ENCODE peak calls at places on chromosome 14, in nine cellular contexts. One of them, this sample, is unnamed.

GRCh38 chr14:70333289-70333688 is 26.2 kb downstream of the COX16 start:
- DNase-seq in mucosa of gallbladder: no peak
- DNase-seq in NCI-H1105: no peak
- DNase-seq in HL-60: no peak
- DNase-seq in NCI-H2081: no peak
- DNase-seq in A673: no peak
- DNase-seq in GM18507: no peak
- DNase-seq in SK-N-SH: no peak
- DNase-seq in iris pigment epithelial cell: no peak
- DNase-seq in this sample: no peak

GRCh38 chr14:104304451-104305351 is 166.3 kb downstream of the KIF26A start:
- DNase-seq in mucosa of gallbladder: no peak
- DNase-seq in NCI-H1105: no peak
- DNase-seq in HL-60: no peak
- DNase-seq in NCI-H2081: no peak
- DNase-seq in A673: no peak
- DNase-seq in GM18507: no peak
- DNase-seq in SK-N-SH: no peak
- DNase-seq in iris pigment epithelial cell: no peak
- DNase-seq in this sample: no peak

GRCh38 chr14:60485057-60485599 is 735 bp downstream of the C14orf39 start:
- DNase-seq in mucosa of gallbladder: no peak
- DNase-seq in NCI-H1105: no peak
- DNase-seq in HL-60: no peak
- DNase-seq in NCI-H2081: no peak
- DNase-seq in A673: peak; percentile 26
- DNase-seq in GM18507: no peak
- DNase-seq in SK-N-SH: no peak
- DNase-seq in iris pigment epithelial cell: no peak
- DNase-seq in this sample: no peak

GRCh38 chr14:69355955-69356321 is 42.2 kb downstream of the ERH start:
- DNase-seq in mucosa of gallbladder: no peak
- DNase-seq in NCI-H1105: no peak
- DNase-seq in HL-60: no peak
- DNase-seq in NCI-H2081: no peak
- DNase-seq in A673: no peak
- DNase-seq in GM18507: no peak
- DNase-seq in SK-N-SH: no peak
- DNase-seq in iris pigment epithelial cell: peak; percentile 51
- DNase-seq in this sample: no peak

GRCh38 chr14:55600784-55601561 is 21.0 kb downstream of the KTN1 start:
- DNase-seq in mucosa of gallbladder: no peak
- DNase-seq in NCI-H1105: no peak
- DNase-seq in HL-60: no peak
- DNase-seq in NCI-H2081: no peak
- DNase-seq in A673: peak; percentile 61
- DNase-seq in GM18507: no peak
- DNase-seq in SK-N-SH: no peak
- DNase-seq in iris pigment epithelial cell: peak; percentile 68
- DNase-seq in this sample: no peak

GRCh38 chr14:54653764-54654469 is 87.0 kb downstream of the SAMD4A start:
- DNase-seq in mucosa of gallbladder: no peak
- DNase-seq in NCI-H1105: no peak
- DNase-seq in HL-60: no peak
- DNase-seq in NCI-H2081: no peak
- DNase-seq in A673: no peak
- DNase-seq in GM18507: no peak
- DNase-seq in SK-N-SH: no peak
- DNase-seq in iris pigment epithelial cell: peak; percentile 93
- DNase-seq in this sample: no peak

GRCh38 chr14:23141706-23142467 is 22.8 kb upstream of the CEBPE start:
- DNase-seq in mucosa of gallbladder: peak; percentile 50
- DNase-seq in NCI-H1105: no peak
- DNase-seq in HL-60: no peak
- DNase-seq in NCI-H2081: peak; percentile 41
- DNase-seq in A673: peak; percentile 87
- DNase-seq in GM18507: no peak
- DNase-seq in SK-N-SH: peak; percentile 39
- DNase-seq in iris pigment epithelial cell: peak; percentile 54
- DNase-seq in this sample: no peak

GRCh38 chr14:87133073-87133815 is 859.7 kb downstream of the GALC start:
- DNase-seq in mucosa of gallbladder: no peak
- DNase-seq in NCI-H1105: no peak
- DNase-seq in HL-60: no peak
- DNase-seq in NCI-H2081: no peak
- DNase-seq in A673: peak; percentile 2
- DNase-seq in GM18507: no peak
- DNase-seq in SK-N-SH: no peak
- DNase-seq in iris pigment epithelial cell: peak; percentile 48
- DNase-seq in this sample: no peak

GRCh38 chr14:105087308-105087962 is 22.2 kb upstream of the GPR132 start:
- DNase-seq in mucosa of gallbladder: no peak
- DNase-seq in NCI-H1105: peak; percentile 59
- DNase-seq in HL-60: no peak
- DNase-seq in NCI-H2081: peak; percentile 59
- DNase-seq in A673: peak; percentile 53
- DNase-seq in GM18507: no peak
- DNase-seq in SK-N-SH: peak; percentile 74
- DNase-seq in iris pigment epithelial cell: peak; percentile 82
- DNase-seq in this sample: no peak

GRCh38 chr14:94043111-94043755 is 17.1 kb downstream of the OTUB2 start:
- DNase-seq in mucosa of gallbladder: no peak
- DNase-seq in NCI-H1105: no peak
- DNase-seq in HL-60: no peak
- DNase-seq in NCI-H2081: no peak
- DNase-seq in A673: no peak
- DNase-seq in GM18507: no peak
- DNase-seq in SK-N-SH: no peak
- DNase-seq in iris pigment epithelial cell: no peak
- DNase-seq in this sample: no peak

GRCh38 chr14:38432186-38432585 is 176.3 kb upstream of the CLEC14A start:
- DNase-seq in mucosa of gallbladder: no peak
- DNase-seq in NCI-H1105: no peak
- DNase-seq in HL-60: no peak
- DNase-seq in NCI-H2081: no peak
- DNase-seq in A673: no peak
- DNase-seq in GM18507: no peak
- DNase-seq in SK-N-SH: no peak
- DNase-seq in iris pigment epithelial cell: no peak
- DNase-seq in this sample: no peak

GRCh38 chr14:75783602-75784313 is 122.7 kb downstream of the TTLL5 start:
- DNase-seq in mucosa of gallbladder: no peak
- DNase-seq in NCI-H1105: no peak
- DNase-seq in HL-60: no peak
- DNase-seq in NCI-H2081: no peak
- DNase-seq in A673: no peak
- DNase-seq in GM18507: no peak
- DNase-seq in SK-N-SH: no peak
- DNase-seq in iris pigment epithelial cell: no peak
- DNase-seq in this sample: no peak

GRCh38 chr14:69711065-69711464 is 55.9 kb upstream of the SRSF5 start:
- DNase-seq in mucosa of gallbladder: no peak
- DNase-seq in NCI-H1105: peak; percentile 95
- DNase-seq in HL-60: no peak
- DNase-seq in NCI-H2081: peak; percentile 91
- DNase-seq in A673: peak; percentile 44
- DNase-seq in GM18507: no peak
- DNase-seq in SK-N-SH: no peak
- DNase-seq in iris pigment epithelial cell: peak; percentile 31
- DNase-seq in this sample: no peak

GRCh38 chr14:67573268-67574010 is 26.6 kb downstream of the PIGH start:
- DNase-seq in mucosa of gallbladder: no peak
- DNase-seq in NCI-H1105: no peak
- DNase-seq in HL-60: no peak
- DNase-seq in NCI-H2081: no peak
- DNase-seq in A673: no peak
- DNase-seq in GM18507: no peak
- DNase-seq in SK-N-SH: no peak
- DNase-seq in iris pigment epithelial cell: no peak
- DNase-seq in this sample: no peak

GRCh38 chr14:71143391-71144290 is 236.4 kb downstream of the PCNX1 start:
- DNase-seq in mucosa of gallbladder: peak; percentile 75
- DNase-seq in NCI-H1105: no peak
- DNase-seq in HL-60: peak; percentile 49
- DNase-seq in NCI-H2081: no peak
- DNase-seq in A673: peak; percentile 71
- DNase-seq in GM18507: no peak
- DNase-seq in SK-N-SH: no peak
- DNase-seq in iris pigment epithelial cell: peak; percentile 90
- DNase-seq in this sample: peak; percentile 55

GRCh38 chr14:105196228-105196960 is 15.3 kb upstream of the NUDT14 start:
- DNase-seq in mucosa of gallbladder: no peak
- DNase-seq in NCI-H1105: no peak
- DNase-seq in HL-60: no peak
- DNase-seq in NCI-H2081: no peak
- DNase-seq in A673: no peak
- DNase-seq in GM18507: no peak
- DNase-seq in SK-N-SH: no peak
- DNase-seq in iris pigment epithelial cell: no peak
- DNase-seq in this sample: no peak

GRCh38 chr14:32075636-32076277 is 1.3 kb upstream of the ARHGAP5 start:
- DNase-seq in mucosa of gallbladder: peak; percentile 50
- DNase-seq in NCI-H1105: no peak
- DNase-seq in HL-60: no peak
- DNase-seq in NCI-H2081: peak; percentile 36
- DNase-seq in A673: peak; percentile 12
- DNase-seq in GM18507: no peak
- DNase-seq in SK-N-SH: peak; percentile 49
- DNase-seq in iris pigment epithelial cell: peak; percentile 27
- DNase-seq in this sample: no peak

GRCh38 chr14:39265032-39265431 is 31.3 kb downstream of the MIA2 start:
- DNase-seq in mucosa of gallbladder: no peak
- DNase-seq in NCI-H1105: peak; percentile 3
- DNase-seq in HL-60: no peak
- DNase-seq in NCI-H2081: peak; percentile 55
- DNase-seq in A673: peak; percentile 43
- DNase-seq in GM18507: no peak
- DNase-seq in SK-N-SH: no peak
- DNase-seq in iris pigment epithelial cell: peak; percentile 59
- DNase-seq in this sample: no peak

GRCh38 chr14:83826838-83827237 is 1703.1 kb upstream of the FLRT2 start:
- DNase-seq in mucosa of gallbladder: no peak
- DNase-seq in NCI-H1105: no peak
- DNase-seq in HL-60: no peak
- DNase-seq in NCI-H2081: no peak
- DNase-seq in A673: peak; percentile 10
- DNase-seq in GM18507: no peak
- DNase-seq in SK-N-SH: no peak
- DNase-seq in iris pigment epithelial cell: peak; percentile 77
- DNase-seq in this sample: no peak

GRCh38 chr14:93712838-93713724 is 75.2 kb downstream of the PRIMA1 start:
- DNase-seq in mucosa of gallbladder: no peak
- DNase-seq in NCI-H1105: no peak
- DNase-seq in HL-60: no peak
- DNase-seq in NCI-H2081: no peak
- DNase-seq in A673: no peak
- DNase-seq in GM18507: no peak
- DNase-seq in SK-N-SH: peak; percentile 15
- DNase-seq in iris pigment epithelial cell: no peak
- DNase-seq in this sample: no peak